ENCODE peak calls at places on chromosomes 16 and 17, in four cellular contexts. B is PC-9, Q is fibroblast of mammary gland, X is pancreas. H is an unnamed sample.

GRCh38 chr17:27546624-27547300 is 84.2 kb upstream of the LGALS9 start:
- DNase-seq in X (no peak), B (no peak), Q (no peak), H (no peak)

GRCh38 chr16:65226077-65226476 is 104.2 kb upstream of the CDH11 start:
- DNase-seq in Q (peak), X (no peak), B (no peak), H (no peak)

GRCh38 chr16:68354816-68355215 is 44.0 kb downstream of the PRMT7 start:
- DNase-seq in X (peak), B (no peak), Q (no peak), H (no peak)

GRCh38 chr16:65660390-65660789 is 538.5 kb upstream of the CDH11 start:
- DNase-seq in Q (peak), B (no peak), X (no peak), H (peak)

GRCh38 chr16:3490911-3491629 is 4.2 kb downstream of the C16orf90 start:
- DNase-seq in B (no peak), Q (no peak), X (no peak), H (no peak)

GRCh38 chr17:39139137-39139516 is 12.3 kb downstream of the PLXDC1 start:
- DNase-seq in B (peak), X (no peak), Q (peak), H (peak)

GRCh38 chr17:77228224-77229215 is 87.8 kb downstream of the SEC14L1 start:
- DNase-seq in X (no peak), Q (no peak), B (no peak), H (no peak)

GRCh38 chr16:75304521-75305363 is 53.3 kb upstream of the BCAR1 start:
- DNase-seq in X (peak), Q (peak), B (peak), H (peak)

GRCh38 chr17:72982680-72983079 is 109.8 kb downstream of the SLC39A11 start:
- DNase-seq in Q (no peak), X (no peak), B (no peak), H (no peak)

GRCh38 chr17:21289175-21289901 is 4.8 kb downstream of the MAP2K3 start:
- DNase-seq in Q (no peak), X (peak), B (no peak), H (no peak)

GRCh38 chr17:48261297-48261880 is 153.8 kb downstream of the SNX11 start:
- DNase-seq in Q (peak), B (no peak), X (no peak), H (peak)
- TF ChIP-seq CTCF in Q (peak), B (peak), X (no peak), H (peak)

GRCh38 chr16:70453117-70453890 is 1.1 kb upstream of the FCSK start:
- DNase-seq in Q (no peak), X (no peak), B (no peak), H (no peak)

GRCh38 chr16:70454221-70455034 is at the start of gene FCSK:
- DNase-seq in X (peak), Q (peak), B (no peak), H (no peak)

GRCh38 chr16:70453891-70454220 is 539 bp upstream of the FCSK start:
- DNase-seq in X (no peak), Q (no peak), B (no peak), H (no peak)

GRCh38 chr16:70457446-70457845 is 3.1 kb downstream of the FCSK start:
- DNase-seq in B (no peak), X (no peak), Q (no peak), H (no peak)

GRCh38 chr16:70455910-70456309 is 1.5 kb downstream of the FCSK start:
- DNase-seq in X (no peak), Q (no peak), B (no peak), H (no peak)
- TF ChIP-seq CTCF in X (no peak), Q (no peak), B (no peak), H (peak)

GRCh38 chr16:27473101-27473900 is 71.3 kb downstream of the IL21R start:
- DNase-seq in B (no peak), X (peak), Q (no peak), H (no peak)

GRCh38 chr16:27468941-27469531 is 67.1 kb downstream of the IL21R start:
- DNase-seq in Q (no peak), X (peak), B (no peak), H (no peak)

GRCh38 chr16:27472091-27473020 is 70.4 kb downstream of the IL21R start:
- DNase-seq in Q (peak), X (no peak), B (no peak), H (no peak)

GRCh38 chr16:27471661-27472060 is 69.7 kb downstream of the IL21R start:
- DNase-seq in Q (no peak), B (no peak), X (no peak), H (no peak)

DNA sequence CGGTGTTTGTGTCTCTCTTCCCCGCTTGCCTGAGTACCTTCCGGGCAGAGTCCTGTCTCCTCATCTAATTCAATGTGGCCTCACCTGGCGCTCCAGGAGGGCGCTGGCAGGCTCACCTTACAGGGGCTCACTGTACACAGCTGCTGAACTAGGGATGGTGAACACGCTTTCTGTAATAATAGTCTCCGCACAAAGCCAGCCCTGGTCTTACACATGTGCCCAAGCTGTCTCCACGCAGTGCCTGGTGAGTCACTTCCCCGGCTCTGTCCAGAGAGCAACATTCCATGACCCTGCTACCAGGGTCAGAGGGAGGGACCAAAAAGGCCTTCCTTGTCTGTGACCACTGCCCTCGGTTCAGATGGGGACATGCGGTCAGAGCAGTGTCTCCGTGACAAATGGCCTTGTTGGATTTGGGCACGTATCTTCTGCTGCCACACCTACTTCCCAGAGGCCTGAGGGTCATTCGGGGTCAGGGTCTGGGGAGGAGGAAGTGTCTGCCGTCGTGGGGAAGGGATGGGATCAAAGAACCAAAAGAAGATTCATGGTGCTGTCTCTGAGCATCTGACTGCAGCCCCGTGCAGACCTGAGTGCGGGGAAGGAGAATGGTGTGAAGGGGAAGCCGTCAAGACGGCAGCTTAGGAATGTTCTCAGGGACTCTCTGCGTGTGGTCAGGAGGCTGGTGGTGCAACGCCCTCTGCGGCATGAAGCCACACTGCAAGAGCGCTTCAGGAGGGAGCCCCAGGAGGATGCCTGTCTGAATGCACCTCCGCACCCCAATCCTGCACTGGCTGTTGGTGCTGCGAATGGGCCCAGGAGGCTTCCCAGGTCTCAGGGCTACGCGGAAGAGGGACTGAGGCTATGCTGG is 68.8 kb downstream of the IL21R start:
- DNase-seq in B (no peak), X (no peak), Q (peak), H (peak)
- TF ChIP-seq CTCF in B (no peak), X (no peak), Q (no peak), H (no peak)

GRCh38 chr17:57906910-57907309 is 48.3 kb downstream of the CUEDC1 start:
- DNase-seq in X (no peak), B (no peak), Q (no peak), H (no peak)
- TF ChIP-seq CTCF in X (no peak), B (no peak), Q (no peak), H (peak)

GRCh38 chr17:59565171-59565958 is at the start of gene DHX40:
- DNase-seq in B (peak), X (peak), Q (peak), H (peak)

GRCh38 chr17:59558953-59559352 is 6.5 kb upstream of the DHX40 start:
- DNase-seq in Q (peak), B (no peak), X (no peak), H (no peak)

GRCh38 chr17:59558039-59558438 is 7.4 kb upstream of the DHX40 start:
- DNase-seq in B (no peak), X (no peak), Q (no peak), H (no peak)

GRCh38 chr17:59565959-59566324 is 532 bp downstream of the DHX40 start:
- DNase-seq in X (peak), B (peak), Q (peak), H (peak)

DNA sequence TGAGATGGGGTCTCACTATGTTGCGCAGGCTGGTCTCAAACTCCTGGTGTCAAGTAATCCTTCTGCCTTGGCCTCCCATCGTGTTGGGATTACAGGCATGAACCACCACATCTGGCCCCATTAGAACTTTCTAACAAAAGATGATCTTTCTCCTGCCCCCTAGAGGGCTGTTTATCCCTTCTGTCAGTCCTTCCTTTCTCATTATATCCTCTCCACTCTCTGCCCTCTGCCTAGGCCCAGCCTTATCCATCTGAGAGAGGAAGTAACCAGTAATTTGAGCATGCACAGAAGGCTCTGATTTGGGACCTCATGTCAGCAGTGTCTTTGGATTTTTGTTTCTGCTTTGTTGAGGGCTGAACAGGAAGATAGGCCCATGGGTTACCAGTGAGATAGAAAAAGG is 4.4 kb upstream of the DHX40 start:
- DNase-seq in X (no peak), Q (peak), B (no peak), H (peak)
- TF ChIP-seq CTCF in X (no peak), Q (peak), B (peak), H (peak)

H was measured in HFFc6.